ENCODE peak calls at places on chromosomes 13 and 19, in six cellular contexts. N is transverse colon, R is K562, B is stomach, E is suprapubic skin, F is upper lobe of left lung. U is an unnamed sample.

GRCh38 chr19:658059-658839 is 4.8 kb downstream of the RNF126 start:
- DNase-seq in E (no peak), N (no peak), B (no peak), F (peak; percentile 80), R (no peak), U (no peak)

GRCh38 chr13:35143123-35143522 is 201.1 kb downstream of the NBEA start:
- DNase-seq in N (no peak), F (no peak), E (no peak), R (no peak), B (no peak), U (no peak)

GRCh38 chr13:40983725-40984669 is 35.1 kb downstream of the ELF1 start:
- DNase-seq in N (no peak), E (no peak), B (no peak), F (no peak), R (no peak), U (no peak)

GRCh38 chr19:48752511-48753365 is at the start of gene FUT1:
- DNase-seq in R (peak; percentile 58), E (peak; percentile 79), N (peak; percentile 76), B (peak; percentile 95), F (peak; percentile 93), U (no peak)

GRCh38 chr13:100235311-100235901 is 146.5 kb downstream of the PCCA start:
- DNase-seq in N (no peak), E (no peak), F (no peak), R (peak; percentile 22), B (no peak), U (no peak)

GRCh38 chr19:290539-291521 is at the start of gene PLPP2:
- DNase-seq in B (peak; percentile 93), F (peak; percentile 87), N (peak; percentile 77), R (peak; percentile 69), E (no peak), U (no peak)

GRCh38 chr19:36915992-36916830 is at the start of the genes ZNF568 and ZNF829:
- DNase-seq in E (peak; percentile 92), F (peak; percentile 94), B (peak; percentile 83), N (peak; percentile 87), R (no peak), U (peak; percentile 86)

GRCh38 chr13:79988573-79988972 is 352.4 kb downstream of the SPRY2 start:
- DNase-seq in B (peak; percentile 37), N (peak; percentile 51), E (no peak), R (no peak), F (no peak), U (no peak)

GRCh38 chr19:45630463-45630862 is 8.7 kb downstream of the EML2 start:
- DNase-seq in E (no peak), N (no peak), R (no peak), B (no peak), F (no peak), U (no peak)

GRCh38 chr19:18225355-18225701 is 910 bp downstream of the PDE4C start:
- DNase-seq in F (no peak), B (no peak), R (no peak), E (no peak), N (no peak), U (no peak)

GRCh38 chr19:14318873-14319272 is 62.4 kb upstream of the ADGRE5 start:
- DNase-seq in N (peak; percentile 13), F (no peak), B (no peak), E (no peak), R (peak; percentile 57), U (no peak)

GRCh38 chr13:114118763-114119123 is 13.7 kb downstream of the RASA3 start:
- DNase-seq in B (no peak), E (no peak), R (no peak), N (no peak), F (no peak), U (no peak)

GRCh38 chr19:9498183-9498902 is at the start of gene ZNF560:
- DNase-seq in F (peak; percentile 61), E (no peak), R (peak; percentile 13), B (no peak), N (no peak), U (no peak)

DNA sequence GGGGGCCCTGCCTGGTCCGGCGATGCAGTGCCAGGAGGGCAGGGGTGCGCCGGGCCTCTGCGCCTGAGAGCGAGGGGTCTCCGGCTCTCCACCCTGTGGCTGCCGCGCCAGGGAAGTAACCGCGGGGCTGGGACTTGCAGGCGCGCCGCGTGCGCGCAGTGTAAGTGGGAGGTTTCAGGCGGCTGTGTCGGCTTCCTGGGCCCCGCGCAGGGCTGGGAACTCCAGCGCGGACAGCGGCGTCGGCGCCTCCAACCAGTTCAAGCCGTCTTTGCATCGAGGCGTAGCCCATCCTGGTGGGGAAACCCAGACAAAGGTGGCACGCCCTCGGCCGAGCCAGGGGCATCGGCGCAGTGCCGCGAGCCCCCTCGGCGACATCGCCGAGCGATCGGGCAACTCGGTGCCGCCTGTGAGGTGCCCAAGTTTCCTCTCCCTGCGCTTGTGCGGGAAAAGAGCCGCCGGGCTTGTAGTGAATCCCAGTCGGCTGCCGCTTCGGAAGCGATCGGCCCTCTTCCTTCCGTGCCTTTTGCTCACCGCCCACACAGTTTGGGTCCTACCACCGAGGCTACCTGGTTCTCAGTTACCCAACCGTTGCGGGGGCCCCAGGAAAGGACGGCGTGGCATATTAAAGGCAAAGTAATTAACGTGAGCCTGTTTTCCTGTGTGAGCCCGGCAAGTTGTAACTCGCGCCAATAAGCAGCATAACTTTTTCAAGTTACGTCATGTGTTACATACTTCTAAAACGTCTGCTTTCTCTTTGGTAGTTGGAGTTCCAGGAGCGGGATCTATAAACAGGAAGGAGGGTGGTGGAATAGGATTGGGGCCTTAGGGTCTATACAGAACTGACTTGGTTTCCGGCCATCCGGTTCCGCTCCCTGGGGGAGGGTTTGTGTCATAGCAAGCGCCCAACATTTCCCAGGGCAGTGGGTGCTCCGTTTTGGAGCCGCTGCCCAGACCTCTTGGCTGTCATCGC is 1.2 kb downstream of the LRCH1 start:
- DNase-seq in B (peak; percentile 71), E (peak; percentile 81), N (peak; percentile 78), F (peak; percentile 93), R (peak; percentile 52), U (no peak)
- TF ChIP-seq POLR2A in B (no peak), E (no peak), N (peak; percentile 64), F (no peak), R (peak; percentile 54), U (no peak)

DNA sequence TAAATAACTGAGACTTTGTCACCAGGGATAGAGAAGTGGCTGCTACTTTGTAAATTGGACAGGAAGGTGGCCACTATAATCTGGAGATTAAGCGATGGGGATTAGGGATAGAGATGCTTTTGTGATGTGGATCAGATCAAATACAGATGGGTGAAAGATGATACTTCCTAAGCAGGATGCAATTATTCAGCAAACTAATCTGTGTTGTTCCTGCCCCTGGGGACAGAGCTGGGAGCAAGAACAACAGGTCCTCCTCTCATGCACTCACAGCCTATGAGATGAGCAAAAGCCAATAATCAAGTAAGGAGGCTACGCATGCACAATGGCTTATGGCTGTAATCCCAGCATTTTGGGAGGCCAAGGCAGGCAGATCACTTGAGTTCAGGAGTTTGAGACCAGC is 4.6 kb downstream of the RGL3 start:
- DNase-seq in B (no peak), E (no peak), N (no peak), F (no peak), R (no peak), U (no peak)
- TF ChIP-seq POLR2AphosphoS5 in B (no peak), E (no peak), N (no peak), F (no peak), R (no peak), U (no peak)

DNA sequence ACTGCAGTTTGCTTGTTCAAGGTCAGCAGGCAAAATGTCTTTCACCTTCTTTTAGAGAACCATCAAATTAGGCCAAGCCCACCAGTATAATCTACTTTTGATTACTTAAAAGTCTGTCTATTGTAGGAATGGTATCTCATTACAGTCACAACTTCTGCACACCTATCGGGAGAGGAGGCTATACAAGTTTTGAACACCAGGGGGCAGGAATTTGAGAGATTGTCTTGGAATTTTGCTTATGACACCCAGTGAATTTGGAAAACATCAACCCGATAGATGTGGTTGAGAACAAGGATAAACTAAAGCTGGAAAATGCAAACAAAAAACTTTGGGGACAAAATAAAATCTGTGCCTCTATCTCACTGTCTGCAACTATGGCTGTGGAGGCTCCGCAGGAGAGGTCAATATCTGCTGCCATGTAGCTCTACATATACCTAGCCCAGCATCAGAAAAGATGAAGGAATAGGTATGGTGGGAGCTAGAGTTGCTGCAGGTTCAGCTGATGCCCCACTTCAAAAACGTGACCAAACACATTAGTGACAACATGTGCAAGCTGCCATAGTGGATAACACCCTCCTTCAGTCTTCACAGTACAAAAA is 1299.2 kb upstream of the SPRY2 start:
- DNase-seq in E (no peak), F (no peak), R (peak; percentile 3), N (no peak), B (no peak), U (no peak)
- H3K4me3 ChIP-seq in E (no peak overlapping the region), F (no peak overlapping the region), R (no peak overlapping the region), N (no peak overlapping the region), B (no peak overlapping the region), U (no peak overlapping the region)

GRCh38 chr19:42217522-42218442 is at the start of gene DEDD2:
- DNase-seq in E (peak; percentile 99), R (peak; percentile 90), F (peak; percentile 100), B (peak; percentile 99), N (peak; percentile 99), U (peak; percentile 99)
- TF ChIP-seq POLR2A in E (no peak), R (peak; percentile 76), F (no peak), B (no peak), N (peak; percentile 94), U (peak; percentile 79)

GRCh38 chr19:34134190-34135032 is 37.9 kb upstream of the LSM14A start:
- DNase-seq in B (peak; percentile 92), E (peak; percentile 89), F (peak; percentile 99), R (peak; percentile 98), N (peak; percentile 93), U (no peak)
- TF ChIP-seq POLR2AphosphoS5 in B (peak; percentile 86), E (no peak), F (peak; percentile 97), R (peak; percentile 80), N (peak; percentile 70), U (peak; percentile 20)

GRCh38 chr19:29943615-29944014 is 1.6 kb downstream of the URI1 start:
- DNase-seq in B (no peak), F (no peak), R (no peak), N (no peak), E (no peak), U (no peak)
- H3K4me3 ChIP-seq in B (no peak overlapping the region), F (peak overlapping the region; percentile 71), R (peak overlapping the region; percentile 90), N (peak overlapping the region; percentile 77), E (peak overlapping the region; percentile 92), U (peak overlapping the region; percentile 92)

DNA sequence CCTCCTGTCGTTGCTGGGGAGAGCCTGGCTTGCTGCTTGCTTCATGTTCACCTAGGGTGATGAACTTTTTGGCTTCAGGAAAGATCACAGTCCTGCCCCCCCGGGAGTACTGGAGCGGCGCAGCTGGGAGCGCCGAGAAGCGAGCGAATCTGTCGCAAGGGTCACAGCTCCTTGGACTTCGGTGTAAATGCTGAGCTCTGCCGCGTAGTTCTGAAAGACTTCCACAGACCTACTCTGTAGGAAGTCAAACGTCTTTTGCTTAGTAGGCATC is 2.7 kb downstream of the ING1 start:
- DNase-seq in R (no peak), E (no peak), B (peak; percentile 51), N (peak; percentile 69), F (peak; percentile 79), U (no peak)
- TF ChIP-seq POLR2A in R (no peak), E (no peak), B (no peak), N (no peak), F (no peak), U (no peak)

GRCh38 chr19:8161135-8161646 is 11.8 kb upstream of the FBN3 start:
- DNase-seq in E (no peak), R (peak; percentile 68), N (no peak), F (no peak), B (peak; percentile 30), U (no peak)
- TF ChIP-seq POLR2AphosphoS5 in E (no peak), R (peak; percentile 72), N (no peak), F (no peak), B (no peak), U (no peak)